ENCODE peak calls at places on chromosomes 7 and 10, in ten cellular contexts. J, H, O, M, Z, N, A, L, F and X are unnamed samples.

GRCh38 chr10:47449102-47449978 is 34.6 kb downstream of the ANXA8 start:
- DNase-seq in N (no peak), Z (no peak), J (peak), H (no peak), L (no peak), A (no peak), O (no peak), F (no peak), M (no peak), X (no peak)

GRCh38 chr10:111824128-111824527 is 359.4 kb downstream of the GPAM start:
- DNase-seq in M (no peak), N (no peak), A (no peak), L (no peak), O (no peak), H (no peak), J (no peak), Z (no peak), F (no peak), X (no peak)

GRCh38 chr10:86868353-86868752 is 89.1 kb downstream of the MMRN2 start:
- DNase-seq in O (no peak), F (no peak), L (no peak), Z (no peak), N (peak), A (peak), M (no peak), H (no peak), J (no peak), X (no peak)

GRCh38 chr7:44854644-44855364 is 6.9 kb upstream of the H2AZ2 start:
- DNase-seq in L (no peak), N (no peak), F (no peak), J (no peak), A (no peak), M (no peak), Z (no peak), H (no peak), O (no peak), X (no peak)

GRCh38 chr7:30473393-30473775 is 5.2 kb downstream of the NOD1 start:
- DNase-seq in N (no peak), A (no peak), H (no peak), F (no peak), L (no peak), J (no peak), Z (no peak), O (no peak), M (no peak), X (no peak)

GRCh38 chr7:42993038-42993437 is 60.9 kb downstream of the MRPL32 start:
- DNase-seq in H (no peak), O (no peak), Z (no peak), F (no peak), J (no peak), L (no peak), N (peak), M (no peak), A (no peak), X (no peak)

GRCh38 chr10:116124777-116125176 is 148.2 kb downstream of the GFRA1 start:
- DNase-seq in L (no peak), Z (no peak), A (no peak), O (no peak), N (no peak), J (no peak), F (no peak), M (no peak), H (no peak), X (no peak)

GRCh38 chr10:76017026-76017732 is 585.8 kb downstream of the LRMDA start:
- DNase-seq in L (no peak), M (no peak), A (no peak), F (no peak), H (no peak), J (no peak), N (no peak), Z (no peak), O (no peak), X (no peak)

GRCh38 chr10:104589871-104590270 is 51.2 kb upstream of the SORCS3 start:
- DNase-seq in Z (no peak), M (no peak), H (no peak), A (no peak), F (no peak), N (peak), L (no peak), J (no peak), O (peak), X (no peak)

GRCh38 chr10:4656576-4657194 is 169.3 kb upstream of the AKR1E2 start:
- DNase-seq in L (peak), M (peak), Z (peak), N (peak), J (peak), A (peak), O (peak), H (no peak), F (peak), X (peak)